ENCODE peak calls at places on chromosomes 12 and 14, in seven cellular contexts. S is stimulated activated CD4-positive, alpha-beta T cell treated with anti-CD3 and anti-CD28 coated beads, Interleukin-1b, Interleukin-23, amount 100 ng/mL, for 1 hour; G is hepatocyte; M is iris pigment epithelial cell; O is stimulated activated CD8-positive, alpha-beta memory T cell treated with anti-CD3 and anti-CD28 coated beads, Interleukin-7, amount 100 ng/mL, for 4 hours; X is substantia nigra; V is GM03348. I is an unnamed sample.

GRCh38 chr12:12202747-12203146 is 64.1 kb downstream of the LRP6 start:
- DNase-seq in S (no peak), G (no peak), M (no peak), O (no peak), X (no peak), V (no peak), I (no peak)

GRCh38 chr12:3489057-3489456 is 1.9 kb upstream of the PRMT8 start:
- DNase-seq in S (no peak), G (no peak), M (peak), O (no peak), X (no peak), V (peak), I (no peak)

GRCh38 chr14:61396694-61397093 is 75.3 kb downstream of the PRKCH start:
- DNase-seq in S (no peak), G (no peak), M (no peak), O (no peak), X (no peak), V (no peak), I (no peak)

GRCh38 chr12:67727652-67728295 is 79.2 kb downstream of the DYRK2 start:
- DNase-seq in S (no peak), G (no peak), M (no peak), O (no peak), X (no peak), V (no peak), I (no peak)

GRCh38 chr12:105552056-105552455 is 221.6 kb downstream of the C12orf75 start:
- DNase-seq in S (no peak), G (no peak), M (no peak), O (no peak), X (no peak), V (no peak), I (no peak)

GRCh38 chr12:97960741-97961608 is 498.4 kb downstream of the RMST start:
- DNase-seq in S (no peak), G (peak), M (peak), O (no peak), X (no peak), V (peak), I (peak)

GRCh38 chr12:88127099-88127498 is 14.8 kb downstream of the CEP290 start:
- DNase-seq in S (no peak), G (no peak), M (no peak), O (no peak), X (no peak), V (no peak), I (no peak)

GRCh38 chr12:20006856-20007255 is 361.5 kb upstream of the PDE3A start:
- DNase-seq in S (no peak), G (no peak), M (no peak), O (no peak), X (no peak), V (peak), I (no peak)

GRCh38 chr12:10018390-10018789 is 8.0 kb downstream of the CLEC12B start:
- DNase-seq in S (no peak), G (no peak), M (peak), O (no peak), X (no peak), V (no peak), I (no peak)

GRCh38 chr12:106246891-106247730 is 709 bp downstream of the CKAP4 start:
- DNase-seq in S (no peak), G (peak), M (peak), O (no peak), X (peak), V (peak), I (peak)

GRCh38 chr12:16555630-16556029 is 50.3 kb downstream of the LMO3 start:
- DNase-seq in S (no peak), G (peak), M (peak), O (no peak), X (no peak), V (peak), I (no peak)

GRCh38 chr12:131720921-131721320 is 10.0 kb downstream of the SFSWAP start:
- DNase-seq in S (no peak), G (no peak), M (no peak), O (no peak), X (no peak), V (no peak), I (no peak)

GRCh38 chr14:71534506-71534905 is 397.7 kb upstream of the RGS6 start:
- DNase-seq in S (no peak), G (no peak), M (no peak), O (no peak), X (no peak), V (no peak), I (no peak)

GRCh38 chr12:117742721-117743120 is 226.1 kb downstream of the KSR2 start:
- DNase-seq in S (no peak), G (no peak), M (no peak), O (no peak), X (no peak), V (no peak), I (no peak)

GRCh38 chr14:102507026-102507860 is 2.3 kb downstream of the ANKRD9 start:
- DNase-seq in S (no peak), G (peak), M (no peak), O (no peak), X (no peak), V (no peak), I (no peak)

GRCh38 chr14:104595116-104595675 is 9.4 kb downstream of the TMEM179 start:
- DNase-seq in S (no peak), G (no peak), M (no peak), O (no peak), X (no peak), V (no peak), I (no peak)